ENCODE peak calls at places on chromosomes 12 and 14, in six cellular contexts. O, M, C, D, N and K are unnamed samples.

GRCh38 chr14:52015411-52016030 is 26.2 kb downstream of the RTRAF start:
- DNase-seq in M (no peak), D (no peak), O (peak; percentile 8), N (no peak), C (peak; percentile 40), K (peak; percentile 19)

GRCh38 chr14:61643546-61643945 is 51.8 kb upstream of the HIF1A start:
- DNase-seq in D (no peak), N (no peak), O (no peak), C (no peak), M (no peak), K (no peak)

GRCh38 chr14:75273272-75274044 is 5.2 kb upstream of the FOS start:
- DNase-seq in D (no peak), N (no peak), C (no peak), O (no peak), M (no peak), K (no peak)

GRCh38 chr14:45112886-45113772 is 21.2 kb downstream of the FKBP3 start:
- DNase-seq in O (peak; percentile 53), N (no peak), C (no peak), D (no peak), M (no peak), K (no peak)

GRCh38 chr14:69760810-69761209 is 6.1 kb upstream of the SRSF5 start:
- DNase-seq in C (no peak), O (no peak), M (no peak), D (no peak), N (no peak), K (no peak)

GRCh38 chr14:29814153-29815057 is 113.2 kb downstream of the PRKD1 start:
- DNase-seq in N (no peak), O (no peak), D (no peak), M (no peak), C (no peak), K (no peak)

GRCh38 chr12:75705749-75706719 is 194.6 kb upstream of the KRR1 start:
- DNase-seq in C (peak; percentile 66), D (no peak), M (peak; percentile 35), O (no peak), N (no peak), K (peak; percentile 64)

GRCh38 chr14:23483216-23483854 is 13.8 kb downstream of the NGDN start:
- DNase-seq in C (peak; percentile 81), D (no peak), M (peak; percentile 47), N (no peak), O (peak; percentile 69), K (no peak)

GRCh38 chr14:89773644-89774316 is 180.8 kb downstream of the EFCAB11 start:
- DNase-seq in O (peak; percentile 61), M (no peak), C (no peak), N (peak; percentile 29), D (peak; percentile 56), K (no peak)

GRCh38 chr12:49776413-49776812 is 35.1 kb downstream of the TMBIM6 start:
- DNase-seq in M (peak; percentile 70), N (peak; percentile 60), D (no peak), O (peak; percentile 66), C (peak; percentile 79), K (peak; percentile 72)

GRCh38 chr14:56144176-56144575 is 26.0 kb downstream of the PELI2 start:
- DNase-seq in O (no peak), C (no peak), N (no peak), D (no peak), M (no peak), K (no peak)

GRCh38 chr12:9943244-9943643 is 11.1 kb upstream of the CLEC2A start:
- DNase-seq in O (no peak), C (no peak), N (no peak), D (no peak), M (no peak), K (no peak)

GRCh38 chr12:26651566-26652188 is 181.3 kb downstream of the ITPR2 start:
- DNase-seq in N (peak; percentile 59), D (peak; percentile 21), M (peak; percentile 72), C (peak; percentile 75), O (peak; percentile 59), K (peak; percentile 41)

GRCh38 chr14:65421201-65421981 is 8.9 kb downstream of the FUT8 start:
- DNase-seq in O (no peak), D (no peak), N (no peak), M (no peak), C (no peak), K (no peak)

GRCh38 chr14:105485720-105486332 is 860 bp upstream of the CRIP1 start:
- DNase-seq in C (peak; percentile 92), M (peak; percentile 70), D (no peak), N (no peak), O (peak; percentile 74), K (no peak)

GRCh38 chr14:104604461-104605449 is at the start of gene TMEM179:
- DNase-seq in O (peak; percentile 7), N (peak; percentile 15), D (no peak), M (peak; percentile 81), C (peak; percentile 76), K (no peak)

GRCh38 chr12:132746621-132747020 is 15.0 kb downstream of the ANKLE2 start:
- DNase-seq in M (no peak), D (no peak), C (no peak), N (no peak), O (no peak), K (no peak)

GRCh38 chr14:51462182-51462581 is 189.5 kb upstream of the FRMD6 start:
- DNase-seq in C (no peak), M (no peak), O (no peak), D (no peak), N (no peak), K (no peak)

GRCh38 chr14:20626274-20626673 is 15.2 kb downstream of the OR6S1 start:
- DNase-seq in M (no peak), D (no peak), O (no peak), N (no peak), C (no peak), K (no peak)

GRCh38 chr12:114220311-114220710 is 185.6 kb downstream of the TBX5 start:
- DNase-seq in N (no peak), M (no peak), C (no peak), D (no peak), O (no peak), K (no peak)

GRCh38 chr14:103651585-103651984 is 22.6 kb downstream of the KLC1 start:
- DNase-seq in C (no peak), N (no peak), M (no peak), O (no peak), D (no peak), K (no peak)

GRCh38 chr12:108609535-108610335 is 11.9 kb upstream of the TMEM119 start:
- DNase-seq in M (peak; percentile 45), C (peak; percentile 68), N (no peak), D (no peak), O (no peak), K (no peak)

GRCh38 chr14:68523994-68524725 is 268.7 kb downstream of the ZFP36L1 start:
- DNase-seq in M (no peak), O (no peak), C (no peak), D (no peak), N (no peak), K (no peak)

GRCh38 chr14:92646952-92647461 is 101.4 kb downstream of the LGMN start:
- DNase-seq in O (no peak), M (no peak), C (no peak), D (no peak), N (no peak), K (no peak)

GRCh38 chr12:130571089-130571488 is 145.0 kb downstream of the RIMBP2 start:
- DNase-seq in M (no peak), N (no peak), O (no peak), D (no peak), C (no peak), K (no peak)

GRCh38 chr14:73462078-73462715 is 3.9 kb upstream of the NUMB start:
- DNase-seq in O (peak; percentile 97), M (peak; percentile 38), N (no peak), D (no peak), C (peak; percentile 62), K (no peak)

GRCh38 chr14:64220466-64220865 is 73.7 kb downstream of the ESR2 start:
- DNase-seq in N (no peak), C (no peak), D (no peak), O (no peak), M (no peak), K (no peak)

GRCh38 chr14:54758041-54758440 is 144.6 kb downstream of the GCH1 start:
- DNase-seq in M (no peak), O (no peak), D (no peak), C (no peak), N (no peak), K (no peak)

GRCh38 chr12:92185052-92185451 is 39.4 kb upstream of the BTG1 start:
- DNase-seq in C (no peak), M (no peak), N (no peak), O (no peak), D (peak; percentile 80), K (no peak)

GRCh38 chr12:90652280-90652679 is 302.7 kb downstream of the CCER1 start:
- DNase-seq in O (no peak), N (no peak), M (no peak), C (no peak), D (no peak), K (no peak)

GRCh38 chr14:75871181-75871880 is 110.5 kb downstream of the TGFB3 start:
- DNase-seq in C (no peak), O (no peak), D (no peak), N (no peak), M (no peak), K (no peak)

GRCh38 chr14:102150636-102151195 is 11.0 kb downstream of the WDR20 start:
- DNase-seq in C (no peak), M (no peak), D (no peak), N (no peak), O (peak; percentile 43), K (no peak)

GRCh38 chr14:87998414-87998813 is 5.4 kb upstream of the GALC start:
- DNase-seq in N (no peak), O (no peak), D (no peak), C (no peak), M (no peak), K (no peak)
- TF ChIP-seq JUND in N (no peak), O (no peak), D (no peak), C (no peak), M (no peak), K (no peak)

GRCh38 chr12:6224550-6224949 is 24.4 kb downstream of the CD9 start:
- DNase-seq in O (no peak), D (no peak), N (no peak), M (no peak), C (no peak), K (no peak)
- TF ChIP-seq YY1 in O (no peak), D (no peak), N (no peak), M (no peak), C (no peak), K (no peak)

DNA sequence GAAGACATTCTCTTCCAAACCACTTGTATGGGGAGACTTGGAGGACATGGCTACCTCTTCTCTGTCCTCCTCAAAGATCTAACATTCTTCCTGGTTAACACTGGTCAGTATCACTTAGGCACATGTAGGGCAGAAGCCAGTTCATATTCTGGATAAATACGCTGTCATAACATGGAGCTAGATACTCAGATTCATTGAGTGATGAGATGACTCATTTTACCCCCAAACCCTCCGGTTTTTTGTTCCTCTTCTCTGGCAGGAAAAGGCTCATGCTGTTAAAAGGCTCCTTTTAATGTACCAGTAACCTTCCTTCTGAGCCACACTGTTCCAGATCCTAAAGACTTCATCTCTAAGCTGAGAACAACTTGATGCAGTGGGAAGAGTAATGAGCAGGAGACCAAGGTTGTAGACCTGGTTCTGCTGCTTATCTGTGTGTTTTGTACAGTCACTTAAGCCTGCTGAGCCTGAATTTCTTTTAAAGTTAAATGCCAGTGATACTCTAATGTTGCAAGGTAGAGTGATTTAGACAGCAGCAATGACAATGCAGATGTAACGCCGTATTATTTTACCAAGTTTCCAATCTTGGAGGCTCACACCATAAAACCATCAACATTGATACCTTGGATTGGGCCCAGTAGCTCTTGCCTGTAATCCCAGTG is 57.3 kb upstream of the ELK3 start:
- DNase-seq in O (no peak), C (no peak), N (no peak), M (no peak), D (no peak), K (no peak)
- TF ChIP-seq JUND in O (no peak), C (no peak), N (no peak), M (no peak), D (no peak), K (no peak)

GRCh38 chr14:53458368-53458814 is 305.3 kb upstream of the DDHD1 start:
- DNase-seq in M (no peak), N (no peak), O (peak; percentile 96), C (no peak), D (no peak), K (peak; percentile 87)
- TF ChIP-seq YY1 in M (no peak), N (no peak), O (no peak), C (no peak), D (no peak), K (no peak)